ENCODE peak calls at places on chromosomes 16 and 17, in five cellular contexts. F is CD8-positive, alpha-beta T cell; X is OCI-LY7; Y is ovary; N is GM12865. D is an unnamed sample.

GRCh38 chr16:27302126-27302525 is 11.6 kb upstream of the IL4R start:
- DNase-seq in Y (no peak), N (peak), F (no peak), X (no peak), D (no peak)

GRCh38 chr17:19958023-19958422 is 19.6 kb downstream of the AKAP10 start:
- DNase-seq in Y (no peak), X (no peak), N (no peak), F (no peak), D (no peak)

GRCh38 chr17:77601054-77601979 is 357.2 kb upstream of the TNRC6C start:
- DNase-seq in Y (peak), N (no peak), X (no peak), F (no peak), D (no peak)

GRCh38 chr17:6105608-6106007 is 35.4 kb downstream of the WSCD1 start:
- DNase-seq in Y (no peak), X (no peak), N (no peak), F (no peak), D (no peak)

GRCh38 chr17:82696916-82697807 is 1.3 kb downstream of the RAB40B start:
- DNase-seq in F (no peak), Y (no peak), N (no peak), X (no peak), D (no peak)

GRCh38 chr17:17062866-17063265 is 20.6 kb downstream of the MPRIP start:
- DNase-seq in X (no peak), N (no peak), F (no peak), Y (no peak), D (no peak)

GRCh38 chr16:27425961-27426360 is 24.0 kb downstream of the IL21R start:
- DNase-seq in F (no peak), Y (no peak), N (no peak), X (no peak), D (no peak)

GRCh38 chr16:53789159-53789558 is 85.2 kb downstream of the FTO start:
- DNase-seq in Y (no peak), X (no peak), F (no peak), N (no peak), D (no peak)

GRCh38 chr17:45081046-45081703 is 20.1 kb downstream of the NMT1 start:
- DNase-seq in X (no peak), N (no peak), F (no peak), Y (no peak), D (no peak)

GRCh38 chr16:56625140-56625942 is at the start of gene MT1E:
- DNase-seq in Y (peak), N (peak), X (no peak), F (peak), D (no peak)

GRCh38 chr17:77959216-77959925 is 868 bp downstream of the TNRC6C start:
- DNase-seq in X (peak), Y (peak), F (peak), N (no peak), D (no peak)

GRCh38 chr17:60863892-60864673 is 186.4 kb downstream of the BCAS3 start:
- DNase-seq in N (peak), F (no peak), X (no peak), Y (no peak), D (no peak)

GRCh38 chr17:50207792-50208567 is 6.5 kb upstream of the COL1A1 start:
- DNase-seq in N (no peak), F (no peak), X (no peak), Y (peak), D (no peak)

GRCh38 chr16:65070831-65071230 is 51.0 kb downstream of the CDH11 start:
- DNase-seq in N (no peak), Y (peak), X (no peak), F (no peak), D (no peak)

GRCh38 chr16:67257486-67258159 is 8.8 kb downstream of the SLC9A5 start:
- DNase-seq in F (no peak), X (no peak), Y (no peak), N (no peak), D (no peak)

GRCh38 chr17:8893059-8893458 is 25.6 kb upstream of the PIK3R6 start:
- DNase-seq in X (no peak), F (no peak), N (no peak), Y (no peak), D (no peak)

GRCh38 chr16:85015481-85016177 is 4.3 kb upstream of the ZDHHC7 start:
- DNase-seq in X (no peak), F (no peak), N (no peak), Y (no peak), D (no peak)

GRCh38 chr16:49382916-49383315 is 9.3 kb downstream of the C16orf78 start:
- DNase-seq in F (no peak), N (peak), X (peak), Y (no peak), D (no peak)

GRCh38 chr16:65388592-65388991 is 266.7 kb upstream of the CDH11 start:
- DNase-seq in Y (no peak), N (no peak), X (no peak), F (no peak), D (no peak)

GRCh38 chr17:45170280-45170975 is 8.8 kb downstream of the HEXIM2 start:
- DNase-seq in Y (no peak), N (no peak), F (no peak), X (no peak), D (no peak)

GRCh38 chr16:67579686-67580085 is 17.4 kb downstream of the CTCF start:
- DNase-seq in Y (no peak), X (no peak), N (no peak), F (no peak), D (no peak)

GRCh38 chr17:78040561-78041400 is 82.3 kb downstream of the TNRC6C start:
- DNase-seq in F (no peak), N (peak), X (no peak), Y (peak), D (no peak)

GRCh38 chr17:80474933-80475915 is 1.2 kb downstream of the NPTX1 start:
- DNase-seq in N (no peak), X (no peak), F (no peak), Y (no peak), D (no peak)

GRCh38 chr17:44795421-44795820 is 34.7 kb downstream of the GJC1 start:
- DNase-seq in Y (no peak), F (no peak), X (no peak), N (no peak), D (no peak)

GRCh38 chr17:49708515-49709161 is 874 bp upstream of the SLC35B1 start:
- DNase-seq in N (no peak), F (no peak), X (no peak), Y (no peak), D (no peak)

DNA sequence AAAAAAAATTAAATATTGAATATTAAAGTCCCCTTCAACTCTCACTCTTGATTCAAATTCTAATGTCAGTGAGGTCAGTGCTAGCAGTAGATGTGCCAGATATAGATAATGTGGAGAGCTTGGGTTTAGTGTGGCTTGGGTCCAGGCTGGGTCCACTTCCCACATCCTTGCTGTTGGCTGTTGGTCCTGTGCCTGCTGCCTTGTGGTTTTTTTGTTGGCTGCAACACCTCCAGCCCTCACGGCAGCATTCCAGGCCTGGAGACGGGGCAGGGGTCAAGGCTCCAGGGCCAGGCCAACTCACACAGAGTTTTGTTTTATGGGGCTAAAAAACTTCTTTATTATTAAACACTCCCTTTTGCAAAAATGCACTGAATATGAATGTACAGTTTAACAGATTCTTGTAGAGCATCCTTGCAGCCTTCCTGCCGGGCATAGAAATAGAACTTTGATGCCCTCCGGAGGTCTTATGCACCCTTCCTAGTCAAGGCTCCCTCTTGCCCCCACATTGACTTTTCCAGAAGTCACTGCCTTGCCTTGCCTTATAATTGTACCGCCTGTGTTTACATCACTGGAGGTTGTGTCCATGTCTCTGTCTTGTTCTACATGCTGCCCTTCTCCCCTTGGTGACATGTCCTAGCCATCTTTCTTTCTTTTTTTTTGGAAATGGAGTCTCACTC is 25.5 kb upstream of the MYO15B start:
- DNase-seq in N (no peak), F (no peak), X (no peak), Y (no peak), D (no peak)
- TF ChIP-seq CTCF in N (no peak), F (no peak), X (no peak), Y (no peak), D (no peak)

DNA sequence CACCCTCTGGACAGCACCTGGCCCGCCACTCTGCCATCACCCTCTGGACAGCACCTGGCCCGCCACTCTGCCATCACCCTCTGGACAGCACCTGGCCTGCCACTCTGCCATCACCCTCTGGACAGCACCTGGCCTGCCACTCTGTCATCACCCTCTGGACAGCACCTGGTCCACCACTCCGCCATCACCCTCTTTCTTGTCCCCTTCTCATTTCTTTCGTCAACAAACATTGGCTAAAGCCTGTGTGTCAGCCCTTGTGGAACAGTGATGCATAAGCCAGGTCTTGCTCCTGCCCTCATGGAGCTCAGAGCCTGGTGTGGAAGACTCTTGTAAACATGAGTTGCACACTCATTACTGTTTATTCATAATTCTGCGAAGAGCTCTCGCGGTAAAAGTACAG is 31.2 kb downstream of the CDK5R1 start:
- DNase-seq in N (no peak), Y (no peak), F (no peak), X (no peak), D (no peak)
- TF ChIP-seq CTCF in N (no peak), Y (no peak), F (no peak), X (no peak), D (no peak)

GRCh38 chr17:63438092-63439051 is 7.7 kb downstream of the CYB561 start:
- DNase-seq in N (no peak), X (no peak), F (no peak), Y (no peak), D (no peak)

GRCh38 chr17:63435681-63436522 is 10.2 kb downstream of the CYB561 start:
- DNase-seq in F (no peak), N (peak), X (peak), Y (no peak), D (no peak)

GRCh38 chr17:63437287-63438091 is 8.6 kb downstream of the CYB561 start:
- DNase-seq in F (no peak), Y (no peak), X (no peak), N (no peak), D (no peak)

GRCh38 chr17:63434951-63435571 is 11.0 kb downstream of the CYB561 start:
- DNase-seq in F (peak), X (no peak), N (no peak), Y (peak), D (no peak)

DNA sequence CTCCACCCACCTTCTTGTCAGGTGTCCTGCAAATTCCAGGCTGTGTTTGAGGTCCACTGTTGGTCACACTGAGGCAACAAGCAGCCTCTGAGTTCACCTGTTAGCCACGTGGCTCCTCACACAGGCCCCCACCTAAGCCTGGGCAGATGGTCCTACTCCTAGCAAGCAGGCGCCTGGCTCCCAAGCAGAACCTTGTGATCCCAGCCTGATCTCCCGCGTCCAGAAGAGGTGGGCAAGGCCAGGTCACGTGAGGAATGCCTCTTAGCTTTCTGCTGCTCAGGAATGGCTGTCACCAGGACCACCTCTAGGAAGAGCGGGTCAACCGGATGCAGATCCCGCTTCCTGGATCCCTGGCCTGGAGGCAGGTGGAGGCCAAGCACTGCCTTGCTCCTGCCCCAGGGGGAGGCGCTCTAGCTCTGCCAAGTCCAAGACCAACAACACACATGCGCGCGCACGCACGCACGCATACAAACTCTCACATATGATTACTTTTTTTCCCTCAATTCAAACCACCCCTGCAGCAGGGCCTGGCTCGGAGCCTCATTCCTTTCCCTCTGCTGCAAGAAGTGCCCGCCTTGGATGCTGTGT is 9.5 kb downstream of the CYB561 start:
- DNase-seq in N (no peak), F (no peak), X (no peak), Y (no peak), D (no peak)
- TF ChIP-seq CTCF in N (no peak), F (no peak), X (peak), Y (no peak), D (no peak)

GRCh38 chr17:11742891-11743290 is 144.6 kb downstream of the DNAH9 start:
- DNase-seq in F (no peak), X (no peak), N (no peak), Y (no peak), D (no peak)
- TF ChIP-seq CTCF in F (no peak), X (no peak), N (no peak), Y (no peak), D (no peak)

GRCh38 chr16:71426069-71426879 is 15.6 kb downstream of the TLE7 start:
- DNase-seq in X (no peak), N (peak), Y (peak), F (no peak), D (peak)
- TF ChIP-seq CTCF in X (no peak), N (no peak), Y (no peak), F (no peak), D (no peak)

GRCh38 chr16:73050115-73051099 is 2.5 kb upstream of the ZFHX3 start:
- DNase-seq in F (no peak), N (no peak), X (no peak), Y (no peak), D (no peak)
- TF ChIP-seq CTCF in F (no peak), N (no peak), X (no peak), Y (no peak), D (peak)

GRCh38 chr16:19911204-19911603 is 26.6 kb upstream of the GPRC5B start:
- DNase-seq in X (no peak), N (no peak), Y (no peak), F (no peak), D (no peak)

GRCh38 chr16:19909750-19910322 is 25.2 kb upstream of the GPRC5B start:
- DNase-seq in Y (no peak), X (no peak), N (no peak), F (no peak), D (no peak)

GRCh38 chr16:19908921-19909320 is 24.3 kb upstream of the GPRC5B start:
- DNase-seq in F (no peak), N (no peak), Y (no peak), X (no peak), D (no peak)

GRCh38 chr16:19911747-19912146 is 27.1 kb upstream of the GPRC5B start:
- DNase-seq in Y (no peak), N (no peak), F (no peak), X (no peak), D (no peak)

DNA sequence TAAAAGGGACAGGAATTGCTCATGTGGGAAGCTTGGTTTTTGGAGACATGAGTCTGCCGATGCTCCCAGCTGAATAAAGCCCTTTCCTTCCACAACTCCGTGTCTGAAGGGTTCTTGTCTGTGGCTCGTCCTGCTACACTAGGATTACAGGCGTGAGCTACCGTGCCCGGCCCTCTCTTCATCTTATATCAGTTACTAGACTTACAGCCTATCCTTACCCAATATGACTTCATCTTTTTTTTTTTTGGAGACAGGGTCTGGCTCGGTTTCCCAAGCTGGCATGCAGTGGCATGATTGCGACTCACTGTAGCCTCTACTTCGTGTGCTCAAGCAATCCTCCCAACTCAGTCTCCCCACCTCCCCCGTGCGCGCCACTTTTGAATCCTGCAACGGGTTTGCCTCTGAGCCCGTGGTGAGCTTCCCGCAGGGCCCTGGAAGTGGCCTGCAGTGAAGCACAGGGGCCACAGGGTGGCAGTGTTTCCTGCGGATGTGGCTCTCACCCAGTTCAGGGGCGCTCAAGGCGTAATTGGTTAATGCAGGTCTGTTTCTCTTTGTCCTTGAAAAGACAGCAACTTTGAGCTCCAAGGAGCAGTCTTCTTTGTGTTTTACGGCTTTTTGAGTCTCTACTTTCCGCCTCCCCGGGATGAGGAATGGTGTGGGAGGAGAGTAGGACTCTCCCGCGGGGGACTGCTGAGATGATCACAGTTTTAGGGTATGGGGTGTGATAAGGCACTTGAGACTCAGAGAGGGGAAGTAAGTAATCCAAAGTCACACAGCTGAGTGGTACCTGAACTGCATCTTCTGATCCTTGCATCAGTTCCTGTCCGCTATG is 22.7 kb upstream of the GPRC5B start:
- DNase-seq in X (peak), N (peak), Y (peak), F (peak), D (peak)
- TF ChIP-seq CTCF in X (peak), N (peak), Y (no peak), F (peak), D (peak)

GRCh38 chr16:20626971-20627370 is 50.8 kb upstream of the ACSM2B start:
- DNase-seq in Y (no peak), N (no peak), F (no peak), X (no peak), D (no peak)

GRCh38 chr16:20624205-20624604 is 48.0 kb upstream of the ACSM2B start:
- DNase-seq in Y (no peak), X (no peak), F (no peak), N (no peak), D (no peak)

GRCh38 chr16:20628213-20628612 is 52.0 kb upstream of the ACSM2B start:
- DNase-seq in F (no peak), X (no peak), N (no peak), Y (no peak), D (no peak)

GRCh38 chr16:20622498-20622870 is 46.3 kb upstream of the ACSM2B start:
- DNase-seq in F (no peak), N (no peak), Y (no peak), X (no peak), D (no peak)

DNA sequence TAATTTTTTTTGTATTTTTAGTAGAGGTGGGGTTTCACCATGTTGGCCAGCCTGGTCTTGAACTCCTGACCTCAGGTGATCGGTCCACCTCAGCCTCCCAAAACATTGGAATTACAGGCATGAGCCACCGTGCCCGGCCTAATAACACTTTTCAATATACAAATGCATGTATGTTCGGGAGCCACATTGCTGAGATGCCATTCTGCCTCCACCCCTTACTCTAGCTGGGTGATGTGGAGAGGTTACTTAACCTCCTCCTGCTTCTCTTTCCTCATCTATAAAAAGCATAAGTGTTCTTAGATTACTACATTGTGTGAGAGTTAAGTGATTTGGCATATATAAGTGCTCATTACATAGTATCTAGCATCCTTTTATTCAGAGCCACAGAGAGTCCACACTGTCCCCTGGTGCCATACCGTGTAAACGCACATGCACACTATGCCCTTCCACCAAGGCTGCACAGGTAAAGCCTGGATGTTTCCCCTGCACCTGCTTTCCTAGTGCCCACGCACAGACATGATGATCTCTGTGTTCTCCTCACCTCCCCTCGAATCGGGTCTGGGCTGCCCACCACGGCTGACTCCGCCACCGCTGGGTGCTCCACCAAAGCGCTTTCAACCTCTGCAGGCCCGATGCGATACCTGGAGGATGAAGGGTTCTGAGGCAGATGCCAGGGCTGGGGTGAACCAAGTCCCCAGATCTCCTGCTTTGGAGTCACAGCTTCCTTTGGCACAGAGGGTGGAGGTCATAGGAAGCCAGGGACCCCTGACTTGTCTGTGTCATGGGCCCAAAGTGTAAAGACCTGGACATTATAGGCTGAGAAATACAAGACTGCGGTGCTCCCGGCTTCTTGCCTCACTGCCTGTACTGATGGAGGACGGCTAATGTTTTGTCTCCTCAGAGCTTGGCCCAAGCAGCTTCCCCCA is 49.0 kb upstream of the ACSM2B start:
- DNase-seq in F (no peak), N (no peak), Y (no peak), X (no peak), D (no peak)
- TF ChIP-seq CTCF in F (no peak), N (no peak), Y (no peak), X (no peak), D (no peak)